ENCODE peak calls at places on chromosomes 16 and 17, in nine cellular contexts. T is neural crest cell, M is CD14-positive monocyte, Q is NCI-H1105 treated with DMSO at 0.1 percent for 48 hours, S is hypothalamus, I is neural progenitor cell, U is NCI-H526, P is brain microvascular endothelial cell, L is H7. J is an unnamed sample.

GRCh38 chr16:23908790-23909189 is 73.0 kb downstream of the PRKCB start:
- DNase-seq in T (no peak), M (no peak), Q (no peak), S (no peak), I (no peak), U (no peak), P (no peak), L (no peak), J (no peak)

GRCh38 chr16:83513006-83513755 is 294.6 kb upstream of the HSBP1 start:
- DNase-seq in T (no peak), M (no peak), Q (no peak), S (no peak), I (no peak), U (no peak), P (peak), L (no peak), J (no peak)

GRCh38 chr17:19331134-19331533 is 31.4 kb downstream of the B9D1 start:
- DNase-seq in T (no peak), M (no peak), Q (no peak), S (no peak), I (no peak), U (no peak), P (peak), L (no peak), J (no peak)

GRCh38 chr17:8991514-8992285 is 26.2 kb upstream of the PIK3R5 start:
- DNase-seq in T (peak), M (peak), Q (peak), S (no peak), I (peak), U (no peak), P (peak), L (peak), J (no peak)

GRCh38 chr17:1147664-1148063 is 32.1 kb downstream of the ABR start:
- DNase-seq in T (peak), M (no peak), Q (no peak), S (no peak), I (peak), U (peak), P (peak), L (peak), J (no peak)

GRCh38 chr17:40035162-40035559 is 19.0 kb downstream of the MED24 start:
- DNase-seq in T (peak), M (no peak), Q (no peak), S (peak), I (peak), U (peak), P (peak), L (peak), J (no peak)

GRCh38 chr17:17018021-17018441 is 24.2 kb upstream of the MPRIP start:
- DNase-seq in T (no peak), M (no peak), Q (no peak), S (no peak), I (no peak), U (no peak), P (no peak), L (no peak), J (no peak)

GRCh38 chr16:66309-67182 is 5.9 kb downstream of the RHBDF1 start:
- DNase-seq in T (no peak), M (no peak), Q (no peak), S (no peak), I (no peak), U (no peak), P (no peak), L (no peak), J (no peak)

GRCh38 chr17:37651846-37652245 is 8.6 kb upstream of the DDX52 start:
- DNase-seq in T (no peak), M (no peak), Q (no peak), S (no peak), I (no peak), U (no peak), P (no peak), L (no peak), J (no peak)

GRCh38 chr16:57775661-57776469 is 26.4 kb downstream of the KIFC3 start:
- DNase-seq in T (peak), M (no peak), Q (no peak), S (no peak), I (peak), U (no peak), P (peak), L (peak), J (no peak)

GRCh38 chr17:19386276-19386863 is 620 bp downstream of the MFAP4 start:
- DNase-seq in T (no peak), M (peak), Q (no peak), S (no peak), I (peak), U (no peak), P (peak), L (no peak), J (no peak)